ENCODE peak calls at places on chromosomes 5 and 9, in six cellular contexts. K is BE2C; B is endothelial cell; U is activated CD4-positive, alpha-beta memory T cell treated with anti-CD3 and anti-CD28 coated beads for 36 hours; P is activated effector memory CD4-positive, alpha-beta T cell treated with Interleukin-2 at 50 U/mL for 16 hours; D is AG09319. O is an unnamed sample.

GRCh38 chr5:120314201-120314600 is 149.9 kb upstream of the PRR16 start:
- DNase-seq in B (no peak), U (no peak), D (no peak), P (no peak), K (no peak), O (no peak)

GRCh38 chr5:128825826-128826225 is 139.5 kb upstream of the SLC27A6 start:
- DNase-seq in P (no peak), K (no peak), D (no peak), B (no peak), U (no peak), O (no peak)

GRCh38 chr9:125203259-125203658 is 2.9 kb downstream of the RABEPK start:
- DNase-seq in P (no peak), U (no peak), B (no peak), K (peak), D (no peak), O (no peak)

GRCh38 chr5:151477106-151477505 is 29.7 kb downstream of the SLC36A1 start:
- DNase-seq in P (no peak), K (no peak), B (no peak), U (no peak), D (no peak), O (no peak)

GRCh38 chr5:91397791-91398190 is 14.7 kb upstream of the ARRDC3 start:
- DNase-seq in K (no peak), P (no peak), D (no peak), B (no peak), U (no peak), O (no peak)

GRCh38 chr9:34375901-34376595 is 650 bp downstream of the MYORG start:
- DNase-seq in P (peak), K (peak), B (peak), U (peak), D (no peak), O (peak)

GRCh38 chr5:134131578-134132350 is 17.3 kb downstream of the TCF7 start:
- DNase-seq in D (no peak), U (no peak), K (peak), B (no peak), P (no peak), O (peak)

GRCh38 chr5:16812911-16813310 is 123.2 kb downstream of the MYO10 start:
- DNase-seq in U (no peak), D (no peak), B (no peak), K (no peak), P (no peak), O (no peak)

GRCh38 chr5:33299621-33300208 is 141.1 kb upstream of the TARS1 start:
- DNase-seq in P (no peak), K (no peak), B (peak), D (no peak), U (no peak), O (peak)

GRCh38 chr5:6260846-6261245 is 117.5 kb downstream of the MED10 start:
- DNase-seq in P (no peak), U (no peak), K (no peak), D (no peak), B (no peak), O (no peak)

GRCh38 chr5:35920890-35921289 is 17.5 kb downstream of the CAPSL start:
- DNase-seq in B (peak), U (no peak), P (no peak), K (no peak), D (no peak), O (peak)

GRCh38 chr9:116753389-116753788 is 66.3 kb downstream of the TRIM32 start:
- DNase-seq in D (no peak), B (no peak), P (no peak), U (no peak), K (no peak), O (no peak)

GRCh38 chr9:13033959-13034695 is 245.4 kb downstream of the MPDZ start:
- DNase-seq in K (peak), D (peak), B (peak), U (peak), P (no peak), O (peak)

GRCh38 chr5:146402949-146403348 is 44.2 kb upstream of the TCERG1 start:
- DNase-seq in K (no peak), P (no peak), D (no peak), U (no peak), B (no peak), O (no peak)

GRCh38 chr5:2250365-2250950 is 367.7 kb upstream of the IRX4 start:
- DNase-seq in B (no peak), D (no peak), K (no peak), U (no peak), P (no peak), O (no peak)

GRCh38 chr5:41869150-41869738 is 981 bp downstream of the OXCT1 start:
- DNase-seq in U (peak), K (peak), B (peak), D (no peak), P (peak), O (peak)

GRCh38 chr5:55278778-55279177 is 28.7 kb downstream of the DHX29 start:
- DNase-seq in P (no peak), U (no peak), D (no peak), K (no peak), B (no peak), O (no peak)

GRCh38 chr9:128127990-128128835 is 684 bp upstream of the PTGES2 start:
- DNase-seq in B (peak), U (peak), P (peak), D (peak), K (peak), O (peak)

GRCh38 chr5:116418774-116419173 is 155.8 kb downstream of the SEMA6A start:
- DNase-seq in K (no peak), U (no peak), P (no peak), D (no peak), B (no peak), O (no peak)

GRCh38 chr9:108444400-108445358 is 411.1 kb downstream of the ACTL7B start:
- DNase-seq in U (no peak), B (no peak), K (no peak), P (no peak), D (peak), O (no peak)

GRCh38 chr5:125865166-125865815 is 557.9 kb upstream of the GRAMD2B start:
- DNase-seq in U (no peak), P (no peak), D (no peak), B (no peak), K (no peak), O (no peak)

GRCh38 chr9:87197349-87198130 is 250.2 kb upstream of the GAS1 start:
- DNase-seq in K (no peak), B (no peak), P (no peak), D (no peak), U (no peak), O (no peak)

GRCh38 chr5:68490401-68490800 is 274.8 kb downstream of the PIK3R1 start:
- DNase-seq in D (no peak), P (no peak), K (no peak), B (no peak), U (no peak), O (no peak)

GRCh38 chr5:127572930-127573329 is 55.5 kb downstream of the PRRC1 start:
- DNase-seq in K (no peak), P (no peak), B (no peak), U (no peak), D (no peak), O (no peak)

GRCh38 chr9:134735441-134736175 is 94.0 kb downstream of the COL5A1 start:
- DNase-seq in D (no peak), B (no peak), P (no peak), U (no peak), K (peak), O (no peak)

GRCh38 chr5:172442592-172442991 is 11.7 kb downstream of the SH3PXD2B start:
- DNase-seq in U (no peak), B (no peak), K (no peak), P (no peak), D (no peak), O (no peak)

GRCh38 chr5:54867310-54867944 is 118.0 kb downstream of the ESM1 start:
- DNase-seq in B (no peak), P (no peak), D (peak), K (no peak), U (no peak), O (no peak)